ENCODE peak calls at places on chromosomes 3 and 15, in ten cellular contexts. X is IMR-90, J is esophagus muscularis mucosa, R is Peyer's patch, L is body of pancreas, K is transverse colon, T is sigmoid colon, H is breast epithelium, V is A549, Y is ovary. Q is an unnamed sample. For H3K4me1, the result is how much of the 10 kb centered on the place peaks cover.

GRCh38 chr3:127291611-127292010 is 3.8 kb upstream of the PRR20G start:
- DNase-seq in K (no peak), H (no peak), R (no peak), T (no peak), J (no peak), V (no peak), Y (no peak), L (no peak), X (no peak), Q (no peak)

GRCh38 chr15:95988574-95988887 is 342.0 kb upstream of the NR2F2 start:
- DNase-seq in J (no peak), Y (peak), X (peak), L (no peak), T (no peak), H (no peak), K (no peak), V (no peak), R (no peak), Q (no peak)

GRCh38 chr15:73633991-73634495 is 854 bp upstream of the NPTN start:
- DNase-seq in V (peak), J (no peak), K (no peak), R (no peak), H (peak), Y (no peak), X (peak), L (no peak), T (no peak), Q (no peak)

GRCh38 chr3:127747066-127747465 is 74.3 kb downstream of the ABTB1 start:
- DNase-seq in R (no peak), K (no peak), J (no peak), H (no peak), X (no peak), L (no peak), T (no peak), Y (no peak), V (no peak), Q (no peak)

GRCh38 chr15:77030928-77031375 is 36.0 kb downstream of the PSTPIP1 start:
- DNase-seq in Y (no peak), T (peak), K (peak), V (no peak), L (peak), H (peak), R (peak), J (no peak), X (no peak), Q (peak)

GRCh38 chr3:43477600-43477999 is 144.2 kb downstream of the ANO10 start:
- DNase-seq in T (no peak), V (no peak), K (peak), R (peak), L (peak), Y (no peak), H (no peak), J (no peak), X (no peak), Q (peak)

GRCh38 chr3:113005622-113006021 is 14.8 kb downstream of the GTPBP8 start:
- DNase-seq in R (no peak), V (no peak), L (no peak), J (no peak), H (no peak), Y (no peak), X (no peak), T (no peak), K (no peak), Q (no peak)

GRCh38 chr15:43249699-43250203 is 17.0 kb downstream of the TGM5 start:
- DNase-seq in H (no peak), J (no peak), R (no peak), L (no peak), Y (no peak), T (no peak), V (no peak), X (peak), K (no peak), Q (no peak)

GRCh38 chr15:92645051-92645631 is 10.4 kb downstream of the FAM174B start:
- DNase-seq in R (no peak), J (no peak), H (peak), K (no peak), L (no peak), V (no peak), X (no peak), Y (no peak), T (no peak), Q (no peak)

GRCh38 chr3:10983219-10983916 is 9.2 kb upstream of the SLC6A1 start:
- DNase-seq in Y (peak), R (no peak), K (peak), V (peak), H (peak), T (no peak), J (no peak), L (peak), X (peak), Q (no peak)

GRCh38 chr3:194036842-194037241 is 99.1 kb upstream of the HES1 start:
- DNase-seq in Y (no peak), J (no peak), T (no peak), L (no peak), X (no peak), R (no peak), V (no peak), H (no peak), K (no peak), Q (no peak)

GRCh38 chr3:165523801-165524200 is 313.4 kb downstream of the BCHE start:
- DNase-seq in H (no peak), Y (no peak), V (no peak), X (peak), L (no peak), K (no peak), J (no peak), T (no peak), R (no peak), Q (no peak)

GRCh38 chr3:25863011-25863415 is 73.1 kb downstream of the OXSM start:
- DNase-seq in Y (no peak), T (no peak), X (no peak), K (no peak), R (no peak), L (no peak), J (no peak), H (no peak), V (no peak), Q (no peak)

GRCh38 chr15:40248006-40248783 is 9.3 kb downstream of the PAK6 start:
- DNase-seq in R (no peak), T (peak), K (no peak), Y (no peak), L (no peak), J (no peak), V (no peak), X (no peak), H (no peak), Q (no peak)

GRCh38 chr3:59267021-59267420 is 217.2 kb upstream of the CFAP20DC start:
- DNase-seq in L (no peak), H (no peak), J (no peak), Y (no peak), T (no peak), V (no peak), R (no peak), K (no peak), X (no peak), Q (no peak)

GRCh38 chr15:43253431-43254403 is 13.0 kb downstream of the TGM5 start:
- DNase-seq in V (no peak), R (peak), T (no peak), J (no peak), K (peak), X (peak), L (peak), Y (no peak), H (peak), Q (no peak)

GRCh38 chr3:39261726-39262125 is 18.1 kb downstream of the CX3CR1 start:
- DNase-seq in X (no peak), L (no peak), R (no peak), H (no peak), T (no peak), K (no peak), J (no peak), V (no peak), Y (no peak), Q (no peak)

GRCh38 chr3:39264053-39264452 is 15.8 kb downstream of the CX3CR1 start:
- DNase-seq in K (no peak), T (no peak), H (no peak), V (no peak), L (no peak), Y (no peak), R (peak), X (no peak), J (no peak), Q (no peak)

GRCh38 chr3:39263576-39263975 is 16.3 kb downstream of the CX3CR1 start:
- DNase-seq in Y (no peak), R (no peak), J (no peak), V (no peak), K (no peak), X (no peak), H (no peak), L (no peak), T (no peak), Q (no peak)

GRCh38 chr3:39260957-39261356 is 18.9 kb downstream of the CX3CR1 start:
- DNase-seq in R (peak), L (peak), X (peak), Y (peak), J (no peak), H (peak), K (peak), T (peak), V (peak), Q (peak)

DNA sequence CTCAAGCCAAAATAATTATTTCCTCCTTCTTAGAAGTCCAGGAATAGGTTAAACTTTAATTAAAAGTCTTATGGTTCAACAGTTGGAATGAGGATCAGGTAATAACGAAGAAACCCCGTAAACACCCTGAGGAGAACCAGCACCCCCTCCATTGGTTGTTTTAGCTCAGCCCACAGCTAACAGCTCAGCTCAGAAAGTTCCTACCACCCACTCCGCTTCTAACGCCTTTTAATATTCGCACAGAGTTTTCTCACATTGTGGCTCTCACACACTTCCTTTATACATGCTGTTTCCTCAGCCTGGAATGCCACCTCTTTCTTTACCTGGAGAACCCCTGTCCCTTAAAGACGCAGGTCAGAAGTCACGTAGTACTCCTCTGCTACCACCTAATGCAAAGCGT is 17.0 kb downstream of the CX3CR1 start:
- DNase-seq in L (no peak), K (no peak), H (no peak), R (no peak), V (no peak), T (no peak), X (no peak), J (no peak), Y (no peak), Q (no peak)
- H3K4me1 ChIP-seq in L (under half), K (under half), H (under half), R (under half), V (under half), T (under half), X (under half), J (under half), Y (under half), Q (under half)

GRCh38 chr3:184349563-184350470 is 11.6 kb downstream of the CLCN2 start:
- DNase-seq in T (no peak), R (no peak), H (no peak), J (no peak), X (no peak), Y (no peak), L (peak), V (no peak), K (no peak), Q (no peak)
- H3K27ac ChIP-seq in T (no peak), R (no peak), H (no peak), J (no peak), X (no peak), Y (no peak), L (no peak), V (no peak), K (no peak), Q (no peak)

DNA sequence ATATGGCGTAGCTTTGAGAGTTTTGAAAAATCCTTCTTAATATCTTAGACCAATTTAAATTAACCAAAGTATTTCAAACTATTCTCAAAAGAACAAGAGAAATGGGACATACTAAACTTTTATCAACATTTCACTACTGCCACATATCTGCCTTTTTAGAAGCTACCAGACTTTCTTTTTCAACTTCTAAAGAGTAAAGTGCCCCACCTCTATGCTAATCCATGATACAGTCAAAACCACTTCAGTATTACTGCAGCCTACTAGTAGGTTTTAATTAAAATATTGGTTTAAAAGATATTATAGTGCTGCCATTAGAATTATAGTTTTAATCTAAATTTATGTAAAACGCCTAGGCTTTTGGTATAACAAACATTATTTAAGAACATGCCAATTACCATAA is 15.1 kb downstream of the HERC1 start:
- DNase-seq in Y (no peak), T (no peak), R (no peak), X (no peak), J (no peak), H (no peak), K (no peak), V (no peak), L (no peak), Q (no peak)
- TF ChIP-seq POLR2A in Y (no peak), T (no peak), R (no peak), X (no peak), J (no peak), H (no peak), K (no peak), V (no peak), L (no peak), Q (no peak)

GRCh38 chr3:172208586-172209332 is 169.4 kb downstream of the FNDC3B start:
- DNase-seq in Y (no peak), T (no peak), H (no peak), R (no peak), K (no peak), V (no peak), J (no peak), X (peak), L (no peak), Q (no peak)
- H3K4me1 ChIP-seq in Y (under half), T (half or more), H (under half), R (under half), K (under half), V (half or more), J (half or more), X (under half), L (under half), Q (under half)

GRCh38 chr15:101481381-101481705 is 8.2 kb downstream of the PCSK6 start:
- DNase-seq in Y (no peak), L (no peak), J (no peak), X (no peak), R (no peak), T (no peak), K (no peak), H (no peak), V (no peak), Q (no peak)

GRCh38 chr15:101483476-101483875 is 6.0 kb downstream of the PCSK6 start:
- DNase-seq in T (no peak), X (no peak), V (no peak), L (no peak), H (no peak), Y (no peak), K (no peak), J (no peak), R (no peak), Q (no peak)

GRCh38 chr15:101480613-101481380 is 8.7 kb downstream of the PCSK6 start:
- DNase-seq in K (no peak), T (no peak), V (no peak), R (no peak), L (no peak), J (no peak), X (no peak), Y (no peak), H (no peak), Q (no peak)

GRCh38 chr15:101482526-101483371 is 6.8 kb downstream of the PCSK6 start:
- DNase-seq in K (peak), X (no peak), V (no peak), Y (no peak), R (no peak), H (no peak), L (no peak), J (no peak), T (no peak), Q (no peak)

GRCh38 chr15:101481917-101482525 is 7.5 kb downstream of the PCSK6 start:
- DNase-seq in L (no peak), J (no peak), H (no peak), R (no peak), Y (no peak), X (no peak), K (no peak), T (no peak), V (no peak), Q (no peak)
- H3K27ac ChIP-seq in L (no peak), J (no peak), H (no peak), R (no peak), Y (no peak), X (no peak), K (peak), T (no peak), V (no peak), Q (no peak)

DNA sequence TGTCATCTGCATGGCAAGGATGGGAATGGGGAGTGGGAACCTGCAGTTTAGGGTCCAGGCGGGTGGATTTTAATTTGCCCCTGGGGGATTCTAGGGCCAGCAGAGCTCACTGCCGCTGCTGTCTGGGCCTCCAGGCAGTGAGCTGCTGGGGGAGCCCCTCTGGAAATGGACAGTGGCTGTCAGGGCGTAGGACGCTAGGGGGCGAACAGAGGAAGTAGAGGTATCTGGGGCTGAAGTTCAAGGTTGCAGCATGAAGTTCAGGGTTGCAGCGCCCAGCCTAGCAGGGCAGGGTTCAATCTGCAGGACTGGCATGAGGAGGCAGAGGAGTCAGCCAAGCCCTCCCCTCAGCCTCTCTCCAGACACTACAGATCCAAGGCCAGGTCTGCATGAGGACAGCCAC is 49.5 kb downstream of the APBA2 start:
- DNase-seq in Y (no peak), L (no peak), T (peak), K (no peak), H (no peak), X (no peak), J (no peak), R (peak), V (peak), Q (no peak)
- TF ChIP-seq POLR2A in Y (no peak), L (no peak), T (no peak), K (no peak), H (no peak), X (no peak), J (no peak), R (no peak), V (no peak), Q (no peak)

GRCh38 chr3:15325228-15325627 is 7.2 kb downstream of the SH3BP5 start:
- DNase-seq in H (no peak), J (no peak), T (no peak), L (no peak), V (no peak), X (peak), R (no peak), K (no peak), Y (peak), Q (peak)
- H3K4me1 ChIP-seq in H (under half), J (half or more), T (under half), L (under half), V (under half), X (under half), R (under half), K (under half), Y (under half), Q (under half)

GRCh38 chr3:71095511-71096305 is 487.8 kb downstream of the FOXP1 start:
- DNase-seq in V (no peak), L (no peak), X (peak), Y (no peak), K (no peak), T (no peak), R (no peak), J (no peak), H (no peak), Q (no peak)
- H3K27ac ChIP-seq in V (no peak), L (no peak), X (no peak), Y (no peak), K (no peak), T (peak), R (no peak), J (peak), H (no peak), Q (no peak)